ENCODE peak calls at places on chromosomes 3 and 15, in four cellular contexts. One of them, this sample, is unnamed.
A peak's percentile ranks its signal among the peaks of the same experiment; 100 is the strongest.

GRCh38 chr15:76823903-76824302 is 81.2 kb downstream of the SCAPER start:
- DNase-seq in endothelial cell: no peak
- DNase-seq in ELR: no peak
- DNase-seq in pons: no peak
- DNase-seq in this sample: no peak

GRCh38 chr15:62254137-62254934 is 89.3 kb upstream of the C2CD4B start:
- DNase-seq in endothelial cell: peak; percentile 90
- DNase-seq in ELR: peak; percentile 67
- DNase-seq in pons: peak; percentile 1
- DNase-seq in this sample: peak; percentile 63

GRCh38 chr15:48866141-48866563 is 11.8 kb upstream of the EID1 start:
- DNase-seq in endothelial cell: no peak
- DNase-seq in ELR: peak; percentile 71
- DNase-seq in pons: no peak
- DNase-seq in this sample: no peak

GRCh38 chr3:25899352-25900101 is 109.6 kb downstream of the OXSM start:
- DNase-seq in endothelial cell: no peak
- DNase-seq in pons: no peak
- DNase-seq in ELR: no peak
- DNase-seq in this sample: no peak

GRCh38 chr15:36284911-36285310 is 294.5 kb upstream of the CDIN1 start:
- DNase-seq in endothelial cell: no peak
- DNase-seq in ELR: no peak
- DNase-seq in pons: no peak
- DNase-seq in this sample: no peak

GRCh38 chr15:61097057-61097456 is 132.0 kb downstream of the RORA start:
- DNase-seq in pons: no peak
- DNase-seq in ELR: no peak
- DNase-seq in endothelial cell: no peak
- DNase-seq in this sample: no peak

GRCh38 chr3:140953028-140953960 is 11.7 kb downstream of the SLC25A36 start:
- DNase-seq in ELR: peak; percentile 70
- DNase-seq in endothelial cell: no peak
- DNase-seq in pons: no peak
- DNase-seq in this sample: peak; percentile 45

GRCh38 chr15:71588746-71589145 is 221.6 kb upstream of the NR2E3 start:
- DNase-seq in pons: no peak
- DNase-seq in ELR: peak; percentile 73
- DNase-seq in endothelial cell: no peak
- DNase-seq in this sample: peak; percentile 54

This sample was measured in SK-MEL-5.